ENCODE peak calls at places on chromosomes 5 and 9, in six cellular contexts. P is fibroblast of mammary gland, H is A673, N is PC-3, G is GM12878, B is stomach. A is an unnamed sample.

GRCh38 chr5:34790087-34790486 is 48.9 kb upstream of the TTC23L start:
- DNase-seq in P (no peak), B (no peak), H (no peak), N (no peak), G (no peak), A (no peak)

GRCh38 chr5:10157085-10157669 is 92.5 kb downstream of the ATPSCKMT start:
- DNase-seq in G (no peak), P (no peak), H (no peak), B (no peak), N (no peak), A (no peak)

GRCh38 chr5:113678202-113678601 is 164.7 kb downstream of the YTHDC2 start:
- DNase-seq in H (no peak), P (no peak), N (no peak), G (no peak), B (no peak), A (no peak)

GRCh38 chr5:110040178-110040577 is 350.5 kb downstream of the MAN2A1 start:
- DNase-seq in B (no peak), P (peak), N (peak), H (no peak), G (no peak), A (no peak)

GRCh38 chr9:114968710-114969109 is 38.3 kb upstream of the TNFSF8 start:
- DNase-seq in H (peak), N (peak), G (no peak), B (no peak), P (peak), A (no peak)

GRCh38 chr5:96852769-96853168 is 23.5 kb upstream of the ERAP2 start:
- DNase-seq in B (no peak), H (peak), N (peak), G (no peak), P (peak), A (no peak)

GRCh38 chr5:151598984-151599383 is 7.9 kb upstream of the FAT2 start:
- DNase-seq in B (no peak), G (no peak), P (no peak), H (no peak), N (peak), A (no peak)

GRCh38 chr9:5587024-5587423 is 41.9 kb upstream of the RIC1 start:
- DNase-seq in N (peak), G (no peak), B (no peak), H (no peak), P (peak), A (no peak)

GRCh38 chr5:148482697-148483462 is 99.1 kb downstream of the FBXO38 start:
- DNase-seq in N (peak), B (peak), P (peak), H (peak), G (peak), A (peak)

GRCh38 chr5:148372883-148373282 is 10.9 kb upstream of the FBXO38 start:
- DNase-seq in N (peak), B (no peak), P (no peak), G (no peak), H (no peak), A (no peak)

GRCh38 chr9:4549751-4550295 is 59.6 kb downstream of the SLC1A1 start:
- DNase-seq in N (peak), H (no peak), G (no peak), B (no peak), P (peak), A (no peak)

GRCh38 chr9:4550777-4551476 is 60.7 kb downstream of the SLC1A1 start:
- DNase-seq in H (no peak), P (peak), B (no peak), G (no peak), N (no peak), A (no peak)

GRCh38 chr9:4547016-4547415 is 56.7 kb downstream of the SLC1A1 start:
- DNase-seq in N (no peak), P (peak), G (no peak), B (no peak), H (peak), A (no peak)

GRCh38 chr9:4553951-4554381 is 63.7 kb downstream of the SLC1A1 start:
- DNase-seq in G (no peak), H (no peak), N (peak), B (no peak), P (peak), A (no peak)

GRCh38 chr9:4548796-4549725 is 58.8 kb downstream of the SLC1A1 start:
- DNase-seq in H (peak), P (peak), B (no peak), N (peak), G (no peak), A (peak)
- TF ChIP-seq CTCF in H (peak), P (peak), B (no peak), N (peak), G (peak), A (peak)

DNA sequence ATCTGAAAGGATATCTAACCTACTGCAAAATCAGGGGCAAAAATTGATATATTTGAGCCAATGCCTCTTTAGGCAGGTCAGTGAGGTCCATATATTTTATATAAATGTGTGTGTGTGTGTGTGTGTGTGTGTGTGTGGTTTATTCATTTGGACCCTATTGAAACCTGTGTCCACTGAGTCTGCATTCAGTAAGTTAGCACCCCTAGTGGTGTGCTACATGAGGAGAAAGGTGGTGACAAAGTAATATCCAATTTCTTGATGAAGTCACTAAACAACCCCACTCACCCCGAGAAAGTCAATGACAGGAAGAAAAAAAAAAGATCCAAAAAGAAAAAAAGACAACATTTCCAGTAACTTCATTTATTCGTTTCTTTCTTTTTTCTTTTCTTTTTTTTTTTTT is 4.1 kb downstream of the FBXW11 start:
- DNase-seq in G (no peak), H (peak), B (no peak), N (peak), P (peak), A (no peak)
- TF ChIP-seq CTCF in G (peak), H (peak), B (no peak), N (peak), P (peak), A (peak)

GRCh38 chr5:128539038-128539429 is 989 bp upstream of the FBN2 start:
- DNase-seq in N (no peak), B (no peak), H (no peak), G (no peak), P (peak), A (no peak)
- TF ChIP-seq CTCF in N (no peak), B (no peak), H (no peak), G (no peak), P (no peak), A (no peak)

DNA sequence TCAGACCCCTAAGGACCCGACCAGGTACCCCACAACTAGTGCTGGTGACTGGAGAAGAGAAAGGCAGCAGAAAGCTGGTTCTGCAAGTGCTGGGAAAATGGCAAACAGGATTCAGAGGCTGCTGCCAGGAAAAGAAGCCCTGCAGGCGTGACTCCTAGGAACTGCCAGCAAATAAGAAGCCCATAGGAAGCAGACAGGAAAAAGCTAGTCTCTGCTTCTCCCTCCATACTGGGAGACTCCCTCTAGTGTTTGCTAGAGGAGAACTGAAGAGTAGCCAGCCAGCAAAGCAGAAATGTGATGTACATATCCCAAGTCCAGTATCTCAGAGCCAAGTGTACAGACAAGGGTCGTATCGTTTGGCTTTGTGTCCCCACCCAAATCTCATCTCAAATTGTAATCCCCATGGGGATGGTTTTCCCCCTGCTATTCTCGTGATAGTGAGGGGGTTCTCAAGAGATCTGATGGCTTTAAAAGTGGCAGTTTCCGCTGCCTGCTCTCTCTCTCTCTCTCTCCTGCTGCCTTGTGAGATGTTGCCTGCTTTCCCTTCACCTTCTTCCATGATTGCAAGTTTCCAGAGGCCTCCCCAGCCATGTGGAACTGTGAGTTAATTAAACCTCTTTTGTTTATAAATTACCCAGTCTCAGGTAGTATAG is 38.1 kb upstream of the TUSC1 start:
- DNase-seq in G (no peak), N (peak), H (no peak), P (peak), B (peak), A (peak)
- TF ChIP-seq CTCF in G (peak), N (peak), H (no peak), P (peak), B (peak), A (no peak)